ENCODE peak calls at places on chromosomes 1 and 21, in nine cellular contexts. C is tibial artery, M is MM.1S, O is stomach, X is heart right ventricle, Y is neural progenitor cell, N is ovary, Q is H9, I is lower lobe of right lung. S is an unnamed sample. For H3K4me1, the result is how much of the 10 kb centered on the place peaks cover.

GRCh38 chr1:171245458-171246064 is 2.7 kb upstream of the FMO1 start:
- DNase-seq in C (no peak), M (peak), O (no peak), X (no peak), Y (peak), N (no peak), Q (peak), I (no peak), S (no peak)

GRCh38 chr1:87539147-87539546 is 210.5 kb downstream of the LMO4 start:
- DNase-seq in C (no peak), M (no peak), O (no peak), X (no peak), Y (no peak), N (no peak), Q (no peak), I (no peak), S (no peak)

GRCh38 chr1:113266788-113267187 is 123.5 kb upstream of the MAGI3 start:
- DNase-seq in C (no peak), M (no peak), O (no peak), X (no peak), Y (no peak), N (no peak), Q (no peak), I (no peak), S (no peak)

GRCh38 chr1:11456970-11457369 is 22.0 kb upstream of the DISP3 start:
- DNase-seq in C (no peak), M (no peak), O (no peak), X (no peak), Y (no peak), N (no peak), Q (no peak), I (no peak), S (no peak)

GRCh38 chr1:1157033-1157365 is 16.7 kb upstream of the TTLL10 start:
- DNase-seq in C (no peak), M (no peak), O (no peak), X (peak), Y (no peak), N (peak), Q (no peak), I (no peak), S (no peak)

GRCh38 chr1:24929876-24930702 is at the start of gene RUNX3:
- DNase-seq in C (peak), M (peak), O (peak), X (peak), Y (peak), N (no peak), Q (peak), I (peak), S (peak)

GRCh38 chr1:3711780-3712451 is 40.3 kb upstream of the CCDC27 start:
- DNase-seq in C (no peak), M (no peak), O (no peak), X (no peak), Y (no peak), N (no peak), Q (no peak), I (no peak), S (no peak)

GRCh38 chr1:11245248-11245647 is 17.1 kb downstream of the MTOR start:
- DNase-seq in C (no peak), M (peak), O (no peak), X (no peak), Y (no peak), N (no peak), Q (no peak), I (no peak), S (no peak)

GRCh38 chr1:208243851-208244583 is at the start of gene PLXNA2:
- DNase-seq in C (peak), M (peak), O (peak), X (peak), Y (peak), N (peak), Q (peak), I (peak), S (peak)

GRCh38 chr21:14918542-14918941 is 146.3 kb downstream of the NRIP1 start:
- DNase-seq in C (no peak), M (no peak), O (no peak), X (no peak), Y (no peak), N (no peak), Q (no peak), I (no peak), S (no peak)

GRCh38 chr1:28193701-28194161 is 17.2 kb upstream of the PTAFR start:
- DNase-seq in C (no peak), M (no peak), O (no peak), X (no peak), Y (no peak), N (no peak), Q (peak), I (no peak), S (no peak)

GRCh38 chr1:159009704-159010361 is at the start of gene IFI16:
- DNase-seq in C (peak), M (peak), O (no peak), X (no peak), Y (no peak), N (peak), Q (no peak), I (no peak), S (no peak)

GRCh38 chr1:214281902-214282695 is 1.1 kb downstream of the SMYD2 start:
- DNase-seq in C (peak), M (peak), O (peak), X (peak), Y (peak), N (no peak), Q (no peak), I (peak), S (no peak)

GRCh38 chr1:96075704-96076455 is 645.7 kb upstream of the PTBP2 start:
- DNase-seq in C (no peak), M (no peak), O (no peak), X (no peak), Y (no peak), N (no peak), Q (no peak), I (no peak), S (no peak)

GRCh38 chr1:96076589-96076988 is 645.0 kb upstream of the PTBP2 start:
- DNase-seq in C (no peak), M (no peak), O (no peak), X (no peak), Y (no peak), N (no peak), Q (no peak), I (no peak), S (no peak)

GRCh38 chr1:96080925-96081324 is 640.7 kb upstream of the PTBP2 start:
- DNase-seq in C (no peak), M (no peak), O (no peak), X (no peak), Y (peak), N (no peak), Q (no peak), I (no peak), S (no peak)
- TF ChIP-seq CTCF in C (no peak), M (no peak), O (no peak), X (no peak), Y (peak), N (no peak), Q (peak), I (no peak), S (no peak)

GRCh38 chr1:23562138-23562819 is 3.0 kb upstream of the ID3 start:
- DNase-seq in C (peak), M (peak), O (peak), X (peak), Y (peak), N (peak), Q (peak), I (peak), S (peak)

GRCh38 chr1:23561076-23561812 is 1.9 kb upstream of the ID3 start:
- DNase-seq in C (no peak), M (no peak), O (no peak), X (no peak), Y (no peak), N (no peak), Q (no peak), I (peak), S (no peak)

GRCh38 chr1:23563003-23563402 is 3.7 kb upstream of the ID3 start:
- DNase-seq in C (no peak), M (no peak), O (no peak), X (no peak), Y (no peak), N (peak), Q (no peak), I (no peak), S (no peak)

GRCh38 chr1:23559985-23560755 is 869 bp upstream of the ID3 start:
- DNase-seq in C (no peak), M (no peak), O (no peak), X (no peak), Y (peak), N (no peak), Q (peak), I (no peak), S (no peak)

DNA sequence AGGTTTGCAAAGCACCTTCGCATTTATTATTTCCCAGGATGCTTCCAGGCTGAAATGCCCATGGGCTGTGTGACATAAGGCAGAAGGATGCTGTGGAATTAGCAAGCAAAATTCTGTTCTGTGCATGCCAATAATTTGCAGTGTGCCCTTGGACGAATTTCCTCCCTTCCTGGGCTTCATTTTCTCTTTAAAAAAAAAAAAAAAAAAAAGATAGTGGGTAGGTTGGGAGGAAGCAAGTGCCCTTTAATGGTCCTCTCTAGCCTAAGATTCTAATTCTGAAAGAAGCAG is 2.5 kb upstream of the ID3 start:
- DNase-seq in C (no peak), M (no peak), O (no peak), X (no peak), Y (peak), N (no peak), Q (no peak), I (no peak), S (no peak)
- H3K4me1 ChIP-seq in C (under half), M (under half), O (half or more), X (under half), Y (half or more), N (under half), Q (under half), I (half or more), S (half or more)

GRCh38 chr21:44742418-44743153 is 31.2 kb upstream of the TSPEAR start:
- DNase-seq in C (no peak), M (no peak), O (no peak), X (no peak), Y (no peak), N (no peak), Q (no peak), I (no peak), S (no peak)
- TF ChIP-seq CTCF in C (no peak), M (peak), O (no peak), X (peak), Y (peak), N (no peak), Q (peak), I (peak), S (peak)

GRCh38 chr1:91617242-91617837 is 116.7 kb downstream of the CDC7 start:
- DNase-seq in C (no peak), M (no peak), O (no peak), X (peak), Y (peak), N (peak), Q (peak), I (peak), S (peak)
- H3K4me1 ChIP-seq in C (under half), M (under half), O (under half), X (under half), Y (under half), N (under half), Q (under half), I (under half), S (under half)

GRCh38 chr21:34889287-34889536 is 159.9 kb downstream of the RUNX1 start:
- DNase-seq in C (peak), M (peak), O (peak), X (peak), Y (no peak), N (peak), Q (peak), I (peak), S (peak)

GRCh38 chr21:34890258-34890723 is 158.8 kb downstream of the RUNX1 start:
- DNase-seq in C (no peak), M (no peak), O (no peak), X (no peak), Y (no peak), N (no peak), Q (peak), I (no peak), S (no peak)

GRCh38 chr21:34889537-34890257 is 159.4 kb downstream of the RUNX1 start:
- DNase-seq in C (peak), M (peak), O (peak), X (peak), Y (peak), N (peak), Q (peak), I (peak), S (peak)

GRCh38 chr21:34887729-34888568 is 161.2 kb downstream of the RUNX1 start:
- DNase-seq in C (peak), M (peak), O (peak), X (peak), Y (peak), N (peak), Q (peak), I (peak), S (peak)

GRCh38 chr21:34888569-34889286 is 160.4 kb downstream of the RUNX1 start:
- DNase-seq in C (peak), M (peak), O (peak), X (peak), Y (peak), N (peak), Q (peak), I (peak), S (peak)
- TF ChIP-seq CTCF in C (no peak), M (no peak), O (no peak), X (no peak), Y (no peak), N (no peak), Q (no peak), I (no peak), S (no peak)

GRCh38 chr1:15953294-15953771 is 22.6 kb downstream of the ZBTB17 start:
- DNase-seq in C (no peak), M (no peak), O (no peak), X (no peak), Y (no peak), N (peak), Q (no peak), I (no peak), S (no peak)
- H3K4me1 ChIP-seq in C (under half), M (under half), O (half or more), X (half or more), Y (under half), N (under half), Q (under half), I (half or more), S (half or more)

GRCh38 chr1:19405761-19406481 is 79.4 kb downstream of the CAPZB start:
- DNase-seq in C (no peak), M (no peak), O (no peak), X (no peak), Y (peak), N (no peak), Q (no peak), I (no peak), S (no peak)
- TF ChIP-seq CTCF in C (no peak), M (no peak), O (no peak), X (no peak), Y (no peak), N (no peak), Q (no peak), I (no peak), S (no peak)

S was measured in left ventricle myocardium inferior.